ENCODE peak calls at places on chromosomes 6 and 20, in ten cellular contexts. H, E, W, I, F, L, N, D, J and R are unnamed samples.

GRCh38 chr20:62137092-62137384 is 6.2 kb downstream of the PSMA7 start:
- DNase-seq in H (no peak), E (no peak), W (no peak), I (no peak), F (no peak), L (no peak), N (no peak), D (no peak), J (no peak), R (no peak)

GRCh38 chr20:63232235-63233060 is 3.3 kb upstream of the BIRC7 start:
- DNase-seq in H (no peak), E (no peak), W (peak), I (no peak), F (peak), L (no peak), N (no peak), D (peak), J (peak), R (no peak)

GRCh38 chr6:125944434-125944816 is 12.1 kb upstream of the HINT3 start:
- DNase-seq in H (peak), E (no peak), W (peak), I (peak), F (peak), L (peak), N (no peak), D (peak), J (peak), R (no peak)

GRCh38 chr20:21096321-21097043 is 9.7 kb downstream of the LINC00237 start:
- DNase-seq in H (no peak), E (no peak), W (no peak), I (no peak), F (peak), L (no peak), N (peak), D (peak), J (peak), R (no peak)

GRCh38 chr6:37149750-37150149 is 20.2 kb upstream of the PIM1 start:
- DNase-seq in H (no peak), E (no peak), W (no peak), I (no peak), F (no peak), L (no peak), N (no peak), D (no peak), J (no peak), R (no peak)

GRCh38 chr6:148508401-148509151 is 165.9 kb downstream of the SASH1 start:
- DNase-seq in H (no peak), E (no peak), W (no peak), I (no peak), F (peak), L (no peak), N (peak), D (peak), J (peak), R (no peak)

GRCh38 chr20:18523066-18523465 is 15.3 kb downstream of the SEC23B start:
- DNase-seq in H (no peak), E (no peak), W (no peak), I (no peak), F (no peak), L (no peak), N (no peak), D (no peak), J (no peak), R (no peak)

GRCh38 chr6:26065952-26066380 is 21.3 kb upstream of the HFE start:
- DNase-seq in H (peak), E (peak), W (no peak), I (peak), F (peak), L (peak), N (peak), D (peak), J (peak), R (no peak)

GRCh38 chr6:114430534-114431124 is 87.8 kb upstream of the HS3ST5 start:
- DNase-seq in H (no peak), E (peak), W (no peak), I (no peak), F (no peak), L (no peak), N (peak), D (no peak), J (no peak), R (no peak)

GRCh38 chr6:22322103-22322882 is 25.5 kb upstream of the PRL start:
- DNase-seq in H (no peak), E (no peak), W (no peak), I (no peak), F (no peak), L (no peak), N (no peak), D (peak), J (no peak), R (no peak)

GRCh38 chr20:53427951-53428350 is 165.7 kb downstream of the ZNF217 start:
- DNase-seq in H (no peak), E (no peak), W (no peak), I (no peak), F (no peak), L (no peak), N (no peak), D (no peak), J (no peak), R (no peak)

GRCh38 chr6:11734861-11735652 is 43.5 kb downstream of the ADTRP start:
- DNase-seq in H (no peak), E (no peak), W (no peak), I (no peak), F (peak), L (no peak), N (no peak), D (no peak), J (no peak), R (no peak)

GRCh38 chr6:403659-404655 is 12.4 kb downstream of the IRF4 start:
- DNase-seq in H (no peak), E (no peak), W (no peak), I (no peak), F (no peak), L (no peak), N (no peak), D (no peak), J (no peak), R (no peak)

GRCh38 chr6:124073021-124073420 is 269.4 kb downstream of the NKAIN2 start:
- DNase-seq in H (no peak), E (no peak), W (no peak), I (no peak), F (no peak), L (no peak), N (peak), D (no peak), J (no peak), R (no peak)

GRCh38 chr6:162468326-162468725 is 259.2 kb downstream of the PRKN start:
- DNase-seq in H (no peak), E (no peak), W (no peak), I (no peak), F (peak), L (no peak), N (no peak), D (no peak), J (no peak), R (no peak)

GRCh38 chr6:17086469-17086868 is 15.4 kb upstream of the STMND1 start:
- DNase-seq in H (peak), E (peak), W (no peak), I (peak), F (peak), L (peak), N (peak), D (peak), J (peak), R (no peak)

GRCh38 chr6:96899019-96899418 is 1.3 kb upstream of the NDUFAF4 start:
- DNase-seq in H (no peak), E (peak), W (no peak), I (no peak), F (peak), L (no peak), N (peak), D (peak), J (peak), R (no peak)

GRCh38 chr6:111750147-111750546 is 123.1 kb downstream of the FYN start:
- DNase-seq in H (no peak), E (no peak), W (no peak), I (no peak), F (no peak), L (no peak), N (no peak), D (no peak), J (no peak), R (no peak)

GRCh38 chr20:63518351-63518861 is 2.2 kb upstream of the PPDPF start:
- DNase-seq in H (no peak), E (no peak), W (no peak), I (no peak), F (no peak), L (no peak), N (peak), D (no peak), J (no peak), R (no peak)

GRCh38 chr6:40848868-40849524 is 190.0 kb downstream of the UNC5CL start:
- DNase-seq in H (no peak), E (no peak), W (no peak), I (no peak), F (no peak), L (no peak), N (no peak), D (no peak), J (no peak), R (no peak)
- TF ChIP-seq CTCF in H (no peak), E (no peak), W (no peak), I (no peak), F (no peak), L (no peak), N (no peak), D (no peak), J (no peak), R (no peak)

DNA sequence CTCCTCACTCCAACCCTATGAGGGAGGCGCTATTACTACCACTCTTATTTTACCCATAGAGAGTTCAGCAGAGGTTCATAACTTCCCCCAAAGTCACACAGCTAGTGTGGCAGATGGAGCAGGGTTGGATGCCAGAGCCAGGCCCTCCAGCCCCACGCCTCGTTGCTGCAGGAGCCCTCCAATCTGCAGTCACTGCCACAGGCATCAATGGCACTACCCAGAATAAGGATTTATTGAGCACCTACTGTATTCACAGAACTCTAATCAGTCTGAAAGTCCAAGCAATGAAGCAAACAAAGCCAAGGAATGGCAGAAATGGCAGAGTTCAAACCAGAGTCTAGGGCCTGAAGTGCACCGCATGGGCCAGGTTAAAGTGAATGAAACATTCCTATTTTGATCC is 144.9 kb downstream of the LPA start:
- DNase-seq in H (no peak), E (no peak), W (no peak), I (no peak), F (no peak), L (no peak), N (no peak), D (no peak), J (no peak), R (no peak)
- TF ChIP-seq CTCF in H (no peak), E (no peak), W (no peak), I (no peak), F (no peak), L (no peak), N (no peak), D (no peak), J (no peak), R (no peak)

GRCh38 chr6:3268680-3269079 is 9.9 kb downstream of the PSMG4 start:
- DNase-seq in H (no peak), E (no peak), W (no peak), I (no peak), F (no peak), L (no peak), N (no peak), D (no peak), J (no peak), R (no peak)

GRCh38 chr6:3266170-3266569 is 7.4 kb downstream of the PSMG4 start:
- DNase-seq in H (no peak), E (no peak), W (no peak), I (no peak), F (no peak), L (no peak), N (no peak), D (no peak), J (no peak), R (no peak)

GRCh38 chr6:3265671-3266070 is 6.9 kb downstream of the PSMG4 start:
- DNase-seq in H (no peak), E (no peak), W (no peak), I (no peak), F (no peak), L (no peak), N (no peak), D (no peak), J (no peak), R (no peak)

GRCh38 chr6:3269412-3269975 is 10.7 kb downstream of the PSMG4 start:
- DNase-seq in H (no peak), E (no peak), W (no peak), I (no peak), F (no peak), L (no peak), N (no peak), D (no peak), J (no peak), R (no peak)

GRCh38 chr6:3267162-3267561 is 8.4 kb downstream of the PSMG4 start:
- DNase-seq in H (no peak), E (no peak), W (no peak), I (no peak), F (no peak), L (no peak), N (no peak), D (no peak), J (no peak), R (no peak)
- TF ChIP-seq CTCF in H (no peak), E (no peak), W (no peak), I (no peak), F (no peak), L (no peak), N (no peak), D (no peak), J (no peak), R (no peak)

GRCh38 chr20:46820682-46821081 is 74.0 kb upstream of the EYA2 start:
- DNase-seq in H (no peak), E (no peak), W (no peak), I (no peak), F (no peak), L (peak), N (no peak), D (no peak), J (no peak), R (no peak)
- TF ChIP-seq CTCF in H (no peak), E (no peak), W (no peak), I (no peak), F (peak), L (peak), N (no peak), D (no peak), J (no peak), R (no peak)

DNA sequence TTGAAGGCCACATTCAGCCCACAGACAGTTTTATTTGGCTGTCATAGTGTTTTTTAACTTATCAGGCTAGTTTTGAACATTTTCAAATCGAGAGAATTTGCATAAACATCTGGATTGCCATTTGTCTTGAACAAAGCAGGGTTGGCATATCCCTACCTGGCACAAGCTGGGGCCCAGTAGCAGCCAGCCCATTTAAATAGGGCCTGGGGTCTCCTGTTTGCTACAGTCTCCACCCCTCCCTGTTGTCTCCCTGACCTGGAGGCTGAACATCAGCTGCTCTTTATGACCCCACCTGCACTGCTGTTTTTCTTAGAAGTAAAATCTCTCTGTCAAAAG is 10.5 kb downstream of the BCAS4 start:
- DNase-seq in H (no peak), E (no peak), W (no peak), I (no peak), F (no peak), L (no peak), N (no peak), D (no peak), J (no peak), R (no peak)
- TF ChIP-seq CTCF in H (no peak), E (no peak), W (no peak), I (no peak), F (no peak), L (no peak), N (no peak), D (no peak), J (no peak), R (no peak)

GRCh38 chr6:33417903-33418689 is at the start of gene CUTA:
- DNase-seq in H (peak), E (peak), W (peak), I (peak), F (peak), L (peak), N (peak), D (peak), J (peak), R (peak)
- TF ChIP-seq CTCF in H (no peak), E (peak), W (peak), I (peak), F (peak), L (no peak), N (peak), D (no peak), J (peak), R (no peak)

GRCh38 chr6:89212472-89212871 is 4.7 kb downstream of the GABRR1 start:
- DNase-seq in H (no peak), E (no peak), W (no peak), I (no peak), F (no peak), L (no peak), N (no peak), D (no peak), J (no peak), R (no peak)

GRCh38 chr6:89205819-89206218 is 11.3 kb downstream of the GABRR1 start:
- DNase-seq in H (no peak), E (no peak), W (no peak), I (no peak), F (no peak), L (no peak), N (no peak), D (no peak), J (no peak), R (no peak)

GRCh38 chr6:89209457-89209856 is 7.7 kb downstream of the GABRR1 start:
- DNase-seq in H (no peak), E (no peak), W (no peak), I (no peak), F (no peak), L (no peak), N (no peak), D (no peak), J (no peak), R (no peak)

GRCh38 chr6:89204096-89204495 is 13.1 kb downstream of the GABRR1 start:
- DNase-seq in H (no peak), E (no peak), W (no peak), I (no peak), F (no peak), L (no peak), N (no peak), D (no peak), J (no peak), R (no peak)

DNA sequence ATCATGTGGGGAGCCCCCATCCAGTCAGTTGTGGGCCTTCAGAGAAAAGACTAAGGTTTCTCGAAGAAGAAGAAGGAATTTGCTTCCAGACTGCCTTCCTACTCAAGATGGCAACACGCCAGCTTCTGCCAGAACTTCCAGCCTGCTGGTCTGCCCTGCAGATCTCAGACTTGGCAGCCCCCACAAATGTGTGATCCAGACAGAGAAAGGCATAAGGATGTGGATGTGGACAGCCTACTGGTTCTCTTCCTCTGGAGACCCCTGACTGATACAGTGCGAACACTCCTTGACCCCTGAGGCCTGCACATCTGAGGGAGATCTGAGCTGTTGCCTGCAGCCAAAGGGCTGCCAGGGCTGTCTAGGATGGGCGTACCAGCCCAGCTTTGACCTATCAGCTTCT is 8.6 kb downstream of the GABRR1 start:
- DNase-seq in H (no peak), E (no peak), W (no peak), I (no peak), F (no peak), L (no peak), N (no peak), D (no peak), J (no peak), R (no peak)
- TF ChIP-seq CTCF in H (no peak), E (no peak), W (no peak), I (no peak), F (no peak), L (no peak), N (no peak), D (no peak), J (no peak), R (no peak)